ENCODE peak calls at places on chromosome 10, in six cellular contexts. X, I, R, G, L and M are unnamed samples.

GRCh38 chr10:3424102-3424803 is 251.7 kb upstream of the PITRM1 start:
- DNase-seq in G (no peak), X (peak; percentile 37), L (no peak), I (peak; percentile 25), R (no peak), M (no peak)

GRCh38 chr10:78934499-78934898 is 134.3 kb upstream of the ZMIZ1 start:
- DNase-seq in G (no peak), L (no peak), I (no peak), R (no peak), X (no peak), M (no peak)

GRCh38 chr10:70461397-70462348 is 16.9 kb upstream of the PALD1 start:
- DNase-seq in L (peak; percentile 86), I (peak; percentile 70), R (peak; percentile 58), X (peak; percentile 73), G (peak; percentile 64), M (peak; percentile 74)

GRCh38 chr10:132122939-132123445 is 57.2 kb downstream of the JAKMIP3 start:
- DNase-seq in I (no peak), R (no peak), L (no peak), X (no peak), G (no peak), M (no peak)

GRCh38 chr10:29109700-29110099 is 179.2 kb upstream of the LYZL1 start:
- DNase-seq in X (peak; percentile 66), L (no peak), R (no peak), G (no peak), I (no peak), M (no peak)

GRCh38 chr10:79320785-79321493 is 26.3 kb upstream of the PPIF start:
- DNase-seq in I (no peak), X (no peak), L (no peak), R (peak; percentile 40), G (peak; percentile 47), M (no peak)

GRCh38 chr10:28902215-28902614 is 224.9 kb downstream of the BAMBI start:
- DNase-seq in G (no peak), L (no peak), X (no peak), I (no peak), R (no peak), M (no peak)

GRCh38 chr10:109852004-109852717 is 71.2 kb downstream of the XPNPEP1 start:
- DNase-seq in L (peak; percentile 73), R (peak; percentile 83), X (peak; percentile 81), G (peak; percentile 88), I (peak; percentile 87), M (peak; percentile 88)

GRCh38 chr10:124636271-124636993 is 107.7 kb downstream of the FAM53B start:
- DNase-seq in G (no peak), I (no peak), L (no peak), X (no peak), R (no peak), M (no peak)

GRCh38 chr10:125551247-125551646 is 131.7 kb downstream of the TEX36 start:
- DNase-seq in I (no peak), G (no peak), X (no peak), L (no peak), R (no peak), M (no peak)

GRCh38 chr10:61970182-61971015 is 68.9 kb downstream of the ARID5B start:
- DNase-seq in G (no peak), X (no peak), R (no peak), L (no peak), I (peak; percentile 11), M (no peak)

GRCh38 chr10:123583639-123584418 is 82.3 kb upstream of the GPR26 start:
- DNase-seq in I (peak; percentile 86), X (peak; percentile 92), L (peak; percentile 60), R (peak; percentile 59), G (peak; percentile 65), M (peak; percentile 61)